ENCODE peak calls at places on chromosomes 13 and 19, in nine cellular contexts. G, V, H, K, O, J, I, S and X are unnamed samples.

GRCh38 chr13:99657848-99658265 is 156.6 kb downstream of the TM9SF2 start:
- DNase-seq in G (no peak), V (peak), H (peak), K (no peak), O (peak), J (peak), I (peak), S (peak), X (peak)

GRCh38 chr19:44823373-44823698 is 14.4 kb downstream of the BCAM start:
- DNase-seq in G (no peak), V (no peak), H (no peak), K (no peak), O (no peak), J (no peak), I (no peak), S (no peak), X (no peak)

GRCh38 chr19:6536138-6536671 is 5.4 kb downstream of the TNFSF9 start:
- DNase-seq in G (peak), V (peak), H (peak), K (peak), O (no peak), J (peak), I (peak), S (no peak), X (peak)

GRCh38 chr13:31234729-31235128 is 35.0 kb downstream of the B3GLCT start:
- DNase-seq in G (no peak), V (no peak), H (no peak), K (no peak), O (no peak), J (no peak), I (no peak), S (no peak), X (no peak)

GRCh38 chr19:33241530-33242101 is 16.0 kb upstream of the SLC7A10 start:
- DNase-seq in G (no peak), V (no peak), H (no peak), K (peak), O (no peak), J (no peak), I (no peak), S (no peak), X (peak)

GRCh38 chr19:7953060-7953459 is 9.6 kb upstream of the TIMM44 start:
- DNase-seq in G (no peak), V (no peak), H (no peak), K (no peak), O (peak), J (no peak), I (no peak), S (no peak), X (no peak)

GRCh38 chr13:80389073-80390038 is 48.4 kb upstream of the SPRY2 start:
- DNase-seq in G (no peak), V (no peak), H (no peak), K (no peak), O (no peak), J (no peak), I (no peak), S (no peak), X (no peak)

GRCh38 chr13:48642061-48642460 is 11.7 kb upstream of the CYSLTR2 start:
- DNase-seq in G (no peak), V (no peak), H (no peak), K (no peak), O (no peak), J (no peak), I (no peak), S (no peak), X (no peak)

GRCh38 chr13:45289936-45290563 is 50.9 kb downstream of the TPT1 start:
- DNase-seq in G (no peak), V (no peak), H (no peak), K (no peak), O (no peak), J (no peak), I (no peak), S (no peak), X (no peak)